ENCODE peak calls at places on chromosomes 16 and 17, in six cellular contexts. One of them, this sample, is unnamed.

GRCh38 chr17:46194393-46195216 is 1.4 kb upstream of the KANSL1 start:
- DNase-seq in HCT116: peak
- DNase-seq in K562: peak
- DNase-seq in H1: no peak
- DNase-seq in GM12878: peak
- DNase-seq in HepG2: no peak
- DNase-seq in this sample: no peak

GRCh38 chr17:8294814-8295316 is 335 bp downstream of the SLC25A35 start:
- DNase-seq in HepG2: no peak
- DNase-seq in H1: no peak
- DNase-seq in HCT116: no peak
- DNase-seq in GM12878: no peak
- DNase-seq in K562: no peak
- DNase-seq in this sample: no peak

GRCh38 chr17:30207655-30208054 is 27.8 kb downstream of the SLC6A4 start:
- DNase-seq in K562: no peak
- DNase-seq in H1: no peak
- DNase-seq in HCT116: no peak
- DNase-seq in GM12878: no peak
- DNase-seq in HepG2: no peak
- DNase-seq in this sample: no peak

GRCh38 chr17:2024572-2025219 is 438 bp downstream of the RTN4RL1 start:
- DNase-seq in HepG2: no peak
- DNase-seq in HCT116: no peak
- DNase-seq in GM12878: no peak
- DNase-seq in H1: peak
- DNase-seq in K562: no peak
- DNase-seq in this sample: no peak

GRCh38 chr16:85166699-85167588 is 54.7 kb upstream of the CIBAR2 start:
- DNase-seq in GM12878: no peak
- DNase-seq in K562: no peak
- DNase-seq in HepG2: peak
- DNase-seq in HCT116: no peak
- DNase-seq in H1: no peak
- DNase-seq in this sample: no peak

GRCh38 chr17:63516910-63517824 is 6.0 kb upstream of the KCNH6 start:
- DNase-seq in K562: no peak
- DNase-seq in HCT116: peak
- DNase-seq in HepG2: peak
- DNase-seq in H1: no peak
- DNase-seq in GM12878: peak
- DNase-seq in this sample: no peak

GRCh38 chr16:68756250-68757051 is 19.4 kb downstream of the CDH1 start:
- DNase-seq in HCT116: peak
- DNase-seq in H1: no peak
- DNase-seq in K562: no peak
- DNase-seq in HepG2: no peak
- DNase-seq in GM12878: peak
- DNase-seq in this sample: no peak

GRCh38 chr17:19762515-19762961 is 14.4 kb upstream of the ALDH3A1 start:
- DNase-seq in HepG2: peak
- DNase-seq in GM12878: no peak
- DNase-seq in HCT116: no peak
- DNase-seq in K562: no peak
- DNase-seq in H1: peak
- DNase-seq in this sample: peak

GRCh38 chr16:78926723-78927200 is 673.8 kb downstream of the MAF start:
- DNase-seq in HCT116: no peak
- DNase-seq in GM12878: no peak
- DNase-seq in H1: no peak
- DNase-seq in HepG2: no peak
- DNase-seq in K562: no peak
- DNase-seq in this sample: no peak

GRCh38 chr17:41966453-41967140 is at the start of gene CNP:
- DNase-seq in HCT116: peak
- DNase-seq in GM12878: peak
- DNase-seq in H1: peak
- DNase-seq in K562: peak
- DNase-seq in HepG2: peak
- DNase-seq in this sample: no peak

GRCh38 chr17:46817901-46818209 is 637 bp downstream of the WNT3 start:
- DNase-seq in H1: no peak
- DNase-seq in HCT116: no peak
- DNase-seq in K562: no peak
- DNase-seq in GM12878: no peak
- DNase-seq in HepG2: no peak
- DNase-seq in this sample: no peak

GRCh38 chr16:67667817-67668494 is 1.3 kb downstream of the C16orf86 start:
- DNase-seq in H1: peak
- DNase-seq in K562: peak
- DNase-seq in HCT116: peak
- DNase-seq in HepG2: peak
- DNase-seq in GM12878: peak
- DNase-seq in this sample: no peak
- TF ChIP-seq ZNF274 in H1: no peak
- TF ChIP-seq ZNF274 in K562: no peak
- TF ChIP-seq ZNF274 in HCT116: no peak
- TF ChIP-seq ZNF274 in HepG2: no peak
- TF ChIP-seq ZNF274 in GM12878: no peak
- TF ChIP-seq ZNF274 in this sample: no peak

GRCh38 chr16:4465977-4466779 is 8.2 kb downstream of the NMRAL1 start:
- DNase-seq in HCT116: no peak
- DNase-seq in HepG2: no peak
- DNase-seq in K562: no peak
- DNase-seq in H1: no peak
- DNase-seq in GM12878: no peak
- DNase-seq in this sample: no peak
- TF ChIP-seq ZNF274 in HCT116: no peak
- TF ChIP-seq ZNF274 in HepG2: no peak
- TF ChIP-seq ZNF274 in K562: no peak
- TF ChIP-seq ZNF274 in H1: no peak
- TF ChIP-seq ZNF274 in GM12878: no peak
- TF ChIP-seq ZNF274 in this sample: no peak

DNA sequence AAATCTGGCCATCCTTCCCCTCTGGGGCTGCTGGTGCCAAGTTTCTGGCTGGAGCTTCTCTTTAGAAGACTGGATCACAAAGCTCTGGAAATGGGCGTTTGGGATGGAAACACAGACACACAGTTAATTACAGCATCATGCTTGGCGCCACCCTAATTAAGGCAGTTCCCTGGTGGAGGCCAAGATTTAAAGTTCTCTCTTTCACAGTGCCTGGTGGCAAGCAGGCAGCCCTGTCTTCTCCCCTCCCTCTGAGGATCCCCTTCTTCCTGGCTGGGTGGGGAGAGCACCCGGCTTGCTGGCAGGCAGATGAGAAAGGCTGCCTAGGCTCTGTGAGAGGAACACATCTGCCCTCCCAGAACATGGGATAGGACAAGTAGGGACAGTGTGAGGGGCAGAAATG is 59.0 kb upstream of the NKD1 start:
- DNase-seq in K562: no peak
- DNase-seq in H1: no peak
- DNase-seq in HepG2: no peak
- DNase-seq in GM12878: no peak
- DNase-seq in HCT116: no peak
- DNase-seq in this sample: no peak
- TF ChIP-seq ZNF274 in K562: no peak
- TF ChIP-seq ZNF274 in H1: no peak
- TF ChIP-seq ZNF274 in HepG2: no peak
- TF ChIP-seq ZNF274 in GM12878: no peak
- TF ChIP-seq ZNF274 in HCT116: no peak
- TF ChIP-seq ZNF274 in this sample: no peak

DNA sequence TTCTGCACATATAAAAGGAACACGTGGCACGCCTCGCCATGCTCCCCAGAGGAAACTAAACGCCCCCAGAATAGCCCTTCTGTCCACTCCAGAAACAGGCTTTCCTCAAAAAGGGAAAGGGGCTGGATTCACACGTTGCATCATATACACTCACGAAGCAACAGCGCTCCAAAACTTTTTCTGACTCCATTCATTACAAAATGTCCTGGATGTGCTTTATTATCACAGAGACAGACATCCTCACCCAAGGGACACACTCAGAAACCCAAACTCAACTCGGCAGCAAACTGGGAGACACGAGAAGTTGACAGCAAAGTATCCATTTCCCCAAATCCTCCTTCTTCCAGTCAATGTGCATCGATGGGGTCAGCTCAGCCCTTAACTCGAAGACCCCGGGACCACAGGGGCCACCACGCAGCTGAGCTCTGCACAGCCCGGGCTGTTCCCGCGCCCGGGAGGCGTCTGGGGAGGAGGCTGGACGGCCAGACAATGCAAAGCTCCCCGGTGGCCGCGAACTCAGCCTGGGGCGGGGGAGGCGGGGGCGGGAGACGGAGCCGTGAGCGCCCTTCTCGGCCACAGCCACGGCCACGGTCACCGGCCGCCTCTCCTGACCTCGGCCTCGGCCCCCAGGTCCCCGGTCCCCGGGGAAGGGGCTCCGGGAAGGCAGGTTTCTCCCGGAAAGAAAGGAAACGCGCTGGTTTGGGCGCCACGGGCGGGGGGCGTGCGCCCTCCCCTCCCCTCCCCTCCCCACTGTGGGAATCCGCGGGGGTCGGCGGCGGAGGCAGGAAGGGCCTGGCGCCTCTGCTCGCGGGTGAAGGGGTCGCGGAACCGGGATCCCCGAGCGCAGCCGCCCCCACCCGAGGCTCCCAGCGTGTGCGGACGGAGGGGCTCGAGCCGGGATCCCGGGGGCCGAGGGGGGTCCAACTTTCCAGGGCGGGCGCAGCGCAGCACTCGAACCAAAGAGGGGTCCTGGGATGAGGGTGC is 1.2 kb downstream of the NXN start:
- DNase-seq in K562: no peak
- DNase-seq in HCT116: no peak
- DNase-seq in GM12878: no peak
- DNase-seq in H1: peak
- DNase-seq in HepG2: no peak
- DNase-seq in this sample: no peak
- TF ChIP-seq ZNF274 in K562: no peak
- TF ChIP-seq ZNF274 in HCT116: no peak
- TF ChIP-seq ZNF274 in GM12878: no peak
- TF ChIP-seq ZNF274 in H1: no peak
- TF ChIP-seq ZNF274 in HepG2: no peak
- TF ChIP-seq ZNF274 in this sample: no peak

DNA sequence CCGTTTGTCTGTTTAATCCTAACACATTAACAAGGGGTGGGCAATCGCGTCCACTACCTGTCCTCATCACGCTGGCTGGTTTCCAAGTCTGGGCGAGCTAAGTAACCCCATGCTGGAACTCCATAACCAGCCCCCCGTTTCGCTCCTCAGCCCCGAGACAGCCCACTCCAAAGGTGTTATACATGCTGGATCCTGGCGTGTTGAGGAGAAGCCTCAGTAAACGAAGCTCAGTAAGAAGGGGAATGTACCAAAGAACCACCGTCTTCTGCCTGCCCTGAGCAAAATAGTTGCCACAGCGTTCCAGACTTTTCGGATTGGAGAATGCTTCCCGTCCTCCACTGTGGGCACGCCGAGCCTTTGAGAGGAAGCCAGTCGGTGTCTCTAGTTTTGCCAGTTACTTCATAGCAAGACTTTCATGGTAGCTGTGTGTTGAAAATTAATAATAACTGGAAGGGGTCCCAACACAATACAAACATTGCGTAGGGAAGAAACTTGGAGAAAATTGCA is 16.1 kb upstream of the C17orf78 start:
- DNase-seq in HepG2: no peak
- DNase-seq in H1: no peak
- DNase-seq in HCT116: no peak
- DNase-seq in GM12878: no peak
- DNase-seq in K562: no peak
- DNase-seq in this sample: no peak
- TF ChIP-seq ZNF274 in HepG2: no peak
- TF ChIP-seq ZNF274 in H1: no peak
- TF ChIP-seq ZNF274 in HCT116: no peak
- TF ChIP-seq ZNF274 in GM12878: no peak
- TF ChIP-seq ZNF274 in K562: no peak
- TF ChIP-seq ZNF274 in this sample: no peak

GRCh38 chr16:50925758-50926357 is 184.0 kb downstream of the CYLD start:
- DNase-seq in HepG2: no peak
- DNase-seq in GM12878: no peak
- DNase-seq in K562: no peak
- DNase-seq in HCT116: no peak
- DNase-seq in H1: no peak
- DNase-seq in this sample: no peak
- TF ChIP-seq ZNF274 in HepG2: no peak
- TF ChIP-seq ZNF274 in GM12878: no peak
- TF ChIP-seq ZNF274 in K562: no peak
- TF ChIP-seq ZNF274 in HCT116: no peak
- TF ChIP-seq ZNF274 in H1: no peak
- TF ChIP-seq ZNF274 in this sample: no peak

GRCh38 chr17:75097865-75098264 is 10.1 kb downstream of the SLC16A5 start:
- DNase-seq in HCT116: no peak
- DNase-seq in GM12878: no peak
- DNase-seq in K562: no peak
- DNase-seq in HepG2: no peak
- DNase-seq in H1: no peak
- DNase-seq in this sample: no peak

GRCh38 chr17:75098861-75099260 is 10.9 kb upstream of the ARMC7 start:
- DNase-seq in HCT116: no peak
- DNase-seq in H1: no peak
- DNase-seq in K562: no peak
- DNase-seq in HepG2: no peak
- DNase-seq in GM12878: no peak
- DNase-seq in this sample: no peak

GRCh38 chr17:75093543-75094158 is 5.9 kb downstream of the SLC16A5 start:
- DNase-seq in HCT116: no peak
- DNase-seq in H1: no peak
- DNase-seq in K562: no peak
- DNase-seq in HepG2: no peak
- DNase-seq in GM12878: no peak
- DNase-seq in this sample: no peak

GRCh38 chr17:75094871-75095399 is 7.2 kb downstream of the SLC16A5 start:
- DNase-seq in H1: no peak
- DNase-seq in HCT116: no peak
- DNase-seq in K562: no peak
- DNase-seq in HepG2: no peak
- DNase-seq in GM12878: no peak
- DNase-seq in this sample: no peak

GRCh38 chr17:75096082-75096625 is 8.4 kb downstream of the SLC16A5 start:
- DNase-seq in K562: peak
- DNase-seq in HCT116: peak
- DNase-seq in GM12878: no peak
- DNase-seq in HepG2: peak
- DNase-seq in H1: no peak
- DNase-seq in this sample: no peak
- TF ChIP-seq ZNF274 in K562: no peak
- TF ChIP-seq ZNF274 in HCT116: no peak
- TF ChIP-seq ZNF274 in GM12878: no peak
- TF ChIP-seq ZNF274 in HepG2: no peak
- TF ChIP-seq ZNF274 in H1: no peak
- TF ChIP-seq ZNF274 in this sample: no peak